ENCODE peak calls at places on chromosomes 16 and 17, in five cellular contexts. X, L, F, I and R are unnamed samples.

GRCh38 chr16:66677179-66677578 is 19.4 kb downstream of the CMTM4 start:
- DNase-seq in X (no peak), L (no peak), F (no peak), I (no peak), R (no peak)

GRCh38 chr17:18107061-18107460 is 1.5 kb upstream of the MYO15A start:
- DNase-seq in X (no peak), L (no peak), F (no peak), I (no peak), R (no peak)

GRCh38 chr16:5412721-5413120 is 315.1 kb upstream of the EEF2KMT start:
- DNase-seq in X (no peak), L (no peak), F (no peak), I (no peak), R (peak; percentile 46)

GRCh38 chr17:64300566-64300965 is 37.5 kb upstream of the TEX2 start:
- DNase-seq in X (no peak), L (no peak), F (no peak), I (no peak), R (no peak)

GRCh38 chr16:73016488-73016830 is 31.5 kb downstream of the ZFHX3 start:
- DNase-seq in X (no peak), L (no peak), F (no peak), I (no peak), R (no peak)

GRCh38 chr16:30997887-30998711 is 12.3 kb downstream of the STX1B start:
- DNase-seq in X (no peak), L (no peak), F (peak; percentile 96), I (no peak), R (no peak)

GRCh38 chr17:78908426-78908825 is 5.4 kb upstream of the CEP295NL start:
- DNase-seq in X (no peak), L (no peak), F (no peak), I (no peak), R (no peak)

GRCh38 chr16:84581161-84581560 is 36.7 kb downstream of the COTL1 start:
- DNase-seq in X (no peak), L (no peak), F (no peak), I (no peak), R (no peak)

GRCh38 chr17:50708050-50709000 is 611 bp upstream of the ANKRD40 start:
- DNase-seq in X (peak; percentile 55), L (peak; percentile 64), F (peak; percentile 36), I (no peak), R (no peak)

GRCh38 chr17:28744104-28744801 is 442 bp downstream of the TRAF4 start:
- DNase-seq in X (no peak), L (peak; percentile 52), F (peak; percentile 59), I (peak; percentile 68), R (peak; percentile 87)

GRCh38 chr17:80760501-80760900 is 215.9 kb downstream of the RPTOR start:
- DNase-seq in X (peak; percentile 73), L (peak; percentile 80), F (no peak), I (no peak), R (no peak)

GRCh38 chr17:67671492-67671891 is 46.2 kb upstream of the NOL11 start:
- DNase-seq in X (peak; percentile 3), L (no peak), F (no peak), I (peak; percentile 49), R (peak; percentile 15)

GRCh38 chr17:16989953-16990860 is 18.3 kb upstream of the TNFRSF13B start:
- DNase-seq in X (no peak), L (no peak), F (peak; percentile 87), I (no peak), R (no peak)

GRCh38 chr16:4376126-4376819 is 4.6 kb downstream of the VASN start:
- DNase-seq in X (no peak), L (no peak), F (peak; percentile 89), I (peak; percentile 93), R (peak; percentile 49)

GRCh38 chr17:4156750-4157381 is 13.9 kb downstream of the CYB5D2 start:
- DNase-seq in X (no peak), L (no peak), F (no peak), I (no peak), R (peak; percentile 23)

GRCh38 chr17:35213412-35213925 is 19.3 kb upstream of the SLC35G3 start:
- DNase-seq in X (no peak), L (no peak), F (no peak), I (no peak), R (no peak)

GRCh38 chr17:21453144-21453982 is 77.2 kb downstream of the KCNJ12 start:
- DNase-seq in X (no peak), L (no peak), F (no peak), I (no peak), R (no peak)

GRCh38 chr17:2055494-2056220 is 754 bp downstream of the HIC1 start:
- DNase-seq in X (no peak), L (no peak), F (peak; percentile 56), I (no peak), R (peak; percentile 34)

GRCh38 chr16:15607700-15608396 is 35.1 kb downstream of the MARF1 start:
- DNase-seq in X (no peak), L (no peak), F (peak; percentile 29), I (peak; percentile 78), R (no peak)

GRCh38 chr17:47239663-47240374 is 13.8 kb upstream of the ITGB3 start:
- DNase-seq in X (no peak), L (peak; percentile 86), F (peak; percentile 100), I (peak; percentile 92), R (no peak)

GRCh38 chr16:85381738-85382592 is 231.2 kb upstream of the GSE1 start:
- DNase-seq in X (no peak), L (peak; percentile 96), F (no peak), I (no peak), R (peak; percentile 73)

GRCh38 chr16:54403580-54403979 is 117.0 kb upstream of the IRX3 start:
- DNase-seq in X (no peak), L (no peak), F (no peak), I (no peak), R (no peak)